ENCODE peak calls at places on chromosomes 2 and 18, in seven cellular contexts. Z is coronary artery; S is body of pancreas; E is stimulated activated CD4-positive, alpha-beta T cell treated with anti-CD3 and anti-CD28 coated beads, Interleukin-15, amount 100 ng/mL, for 1 hour; V is NCI-H1092; Y is glomerular endothelial cell; N is NCI-H345. Q is an unnamed sample.

GRCh38 chr2:230323385-230324106 is 3.4 kb upstream of the SP140L start:
- DNase-seq in Z (no peak), S (no peak), E (no peak), V (no peak), Y (no peak), N (no peak), Q (no peak)

GRCh38 chr2:206718296-206718695 is at the start of gene DYTN:
- DNase-seq in Z (no peak), S (no peak), E (no peak), V (no peak), Y (no peak), N (no peak), Q (no peak)

GRCh38 chr2:65818873-65819451 is 386.6 kb upstream of the SPRED2 start:
- DNase-seq in Z (no peak), S (no peak), E (no peak), V (no peak), Y (no peak), N (no peak), Q (no peak)

GRCh38 chr18:48728204-48728833 is 189.5 kb downstream of the CTIF start:
- DNase-seq in Z (no peak), S (no peak), E (no peak), V (no peak), Y (no peak), N (no peak), Q (no peak)

GRCh38 chr18:9095297-9096012 is 7.0 kb upstream of the NDUFV2 start:
- DNase-seq in Z (no peak), S (no peak), E (no peak), V (no peak), Y (no peak), N (no peak), Q (no peak)

GRCh38 chr2:120760446-120761135 is 24.9 kb downstream of the GLI2 start:
- DNase-seq in Z (peak; percentile 74), S (peak; percentile 14), E (no peak), V (no peak), Y (no peak), N (no peak), Q (peak; percentile 21)

GRCh38 chr2:8986327-8986976 is 17.0 kb downstream of the MBOAT2 start:
- DNase-seq in Z (no peak), S (no peak), E (no peak), V (no peak), Y (no peak), N (no peak), Q (no peak)

GRCh38 chr18:40371673-40372072 is 1583.4 kb upstream of the PIK3C3 start:
- DNase-seq in Z (no peak), S (no peak), E (no peak), V (no peak), Y (peak; percentile 27), N (no peak), Q (no peak)